ENCODE peak calls at places on chromosomes 7 and 10, in eight cellular contexts. E is pancreas; W is A549; T is SJSA1; Q is AG04450; N is CD8-positive, alpha-beta memory T cell; V is PC-3; G is naive thymus-derived CD4-positive, alpha-beta T cell. Z is an unnamed sample.

GRCh38 chr10:122310311-122311050 is 39.4 kb downstream of the BTBD16 start:
- DNase-seq in E (peak; percentile 84), W (peak; percentile 82), T (no peak), Q (no peak), N (no peak), V (peak; percentile 33), G (no peak), Z (no peak)

GRCh38 chr7:123455965-123456364 is 78.4 kb downstream of the IQUB start:
- DNase-seq in E (no peak), W (no peak), T (no peak), Q (no peak), N (no peak), V (no peak), G (no peak), Z (no peak)

GRCh38 chr7:104855826-104856225 is 158.2 kb upstream of the KMT2E start:
- DNase-seq in E (no peak), W (no peak), T (no peak), Q (no peak), N (no peak), V (no peak), G (no peak), Z (no peak)

GRCh38 chr7:157347217-157347904 is 10.6 kb downstream of the DNAJB6 start:
- DNase-seq in E (no peak), W (no peak), T (no peak), Q (peak; percentile 33), N (no peak), V (peak; percentile 74), G (no peak), Z (peak; percentile 29)

GRCh38 chr10:77974396-77975074 is 48.0 kb upstream of the DLG5 start:
- DNase-seq in E (no peak), W (peak; percentile 32), T (no peak), Q (peak; percentile 11), N (no peak), V (peak; percentile 89), G (no peak), Z (no peak)

GRCh38 chr7:24192701-24193100 is 91.3 kb upstream of the NPY start:
- DNase-seq in E (no peak), W (no peak), T (no peak), Q (no peak), N (no peak), V (no peak), G (no peak), Z (no peak)

GRCh38 chr10:102420443-102420809 is 210 bp upstream of the FBXL15 start:
- DNase-seq in E (no peak), W (peak; percentile 83), T (no peak), Q (no peak), N (no peak), V (peak; percentile 66), G (no peak), Z (no peak)

GRCh38 chr10:4532976-4533375 is 293.0 kb upstream of the AKR1E2 start:
- DNase-seq in E (no peak), W (no peak), T (no peak), Q (no peak), N (no peak), V (no peak), G (no peak), Z (no peak)

GRCh38 chr10:59654007-59654406 is 55.6 kb downstream of the SLC16A9 start:
- DNase-seq in E (no peak), W (no peak), T (no peak), Q (no peak), N (no peak), V (no peak), G (no peak), Z (no peak)

GRCh38 chr10:3091346-3091787 is 24.0 kb downstream of the PFKP start:
- DNase-seq in E (no peak), W (no peak), T (no peak), Q (peak; percentile 55), N (no peak), V (peak; percentile 82), G (no peak), Z (no peak)

DNA sequence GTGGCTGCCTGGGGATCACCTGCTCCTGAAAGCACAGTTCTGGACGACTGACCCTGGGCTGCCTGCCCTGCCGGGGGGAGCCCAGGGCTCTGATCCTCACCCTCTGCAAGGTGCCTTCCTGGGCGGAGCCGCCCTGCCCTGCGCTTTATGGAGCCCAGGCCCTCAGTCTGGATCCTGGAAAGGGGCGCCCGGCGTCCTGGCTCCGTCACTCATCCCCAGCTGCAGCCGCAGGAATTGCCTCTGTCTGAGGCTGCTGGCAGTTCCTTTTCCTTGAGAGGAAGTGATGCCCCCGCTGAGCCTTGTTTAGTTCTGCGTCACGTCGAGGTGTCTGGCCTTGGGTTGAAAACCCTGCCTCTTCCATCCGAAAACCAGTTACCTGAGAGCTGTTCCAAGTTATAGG is 5.2 kb downstream of the MAFK start:
- DNase-seq in E (peak; percentile 25), W (no peak), T (no peak), Q (no peak), N (no peak), V (no peak), G (no peak), Z (no peak)
- H3K27ac ChIP-seq in E (peak overlapping the region; percentile 90), W (peak overlapping the region; percentile 98), T (no peak overlapping the region), Q (no peak overlapping the region), N (no peak overlapping the region), V (no peak overlapping the region), G (no peak overlapping the region), Z (peak overlapping the region; percentile 99)

GRCh38 chr7:5693529-5693928 is 87.9 kb downstream of the RNF216 start:
- DNase-seq in E (no peak), W (no peak), T (no peak), Q (no peak), N (peak; percentile 36), V (peak; percentile 23), G (no peak), Z (no peak)

GRCh38 chr7:5694221-5694754 is 87.2 kb downstream of the RNF216 start:
- DNase-seq in E (no peak), W (no peak), T (no peak), Q (peak; percentile 92), N (peak; percentile 32), V (peak; percentile 23), G (no peak), Z (no peak)

GRCh38 chr7:5695709-5696345 is 85.6 kb downstream of the RNF216 start:
- DNase-seq in E (peak; percentile 30), W (no peak), T (peak; percentile 55), Q (peak; percentile 70), N (no peak), V (no peak), G (no peak), Z (no peak)

GRCh38 chr7:5696346-5697100 is 84.9 kb downstream of the RNF216 start:
- DNase-seq in E (no peak), W (no peak), T (no peak), Q (no peak), N (no peak), V (no peak), G (no peak), Z (no peak)

DNA sequence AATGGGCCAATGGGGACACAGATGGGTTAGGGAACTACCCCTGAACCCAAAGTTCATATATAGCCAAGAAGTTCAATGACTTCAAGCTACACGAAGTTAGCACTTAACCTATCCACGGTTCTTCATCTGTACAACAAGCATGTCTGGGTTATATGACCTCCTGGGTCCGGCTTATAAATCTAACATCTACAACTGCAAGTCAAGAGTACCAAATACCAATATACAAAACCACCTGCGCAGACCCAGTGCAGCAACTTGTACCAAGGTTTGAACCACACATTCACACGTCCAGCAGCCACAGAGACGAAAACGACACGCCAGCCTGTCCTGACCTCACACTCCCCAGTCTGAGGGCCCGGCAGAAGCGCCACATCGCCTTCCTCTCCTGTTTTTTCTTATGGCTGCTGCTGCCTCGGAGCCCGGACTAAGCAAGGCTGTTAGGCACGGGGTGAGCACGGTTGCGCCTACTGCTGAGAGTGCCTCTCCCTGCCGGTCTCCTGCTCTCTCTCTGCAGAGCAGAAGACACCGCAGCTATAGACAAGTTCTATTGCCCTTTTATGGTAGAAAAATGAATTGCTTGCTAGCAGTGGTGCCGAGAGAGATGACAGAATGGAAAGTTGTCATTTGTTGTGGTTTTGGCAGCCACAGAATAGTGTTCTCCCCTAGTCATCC is 86.3 kb downstream of the RNF216 start:
- DNase-seq in E (no peak), W (no peak), T (peak; percentile 86), Q (peak; percentile 80), N (peak; percentile 81), V (no peak), G (peak; percentile 75), Z (no peak)
- H3K27ac ChIP-seq in E (peak overlapping the region; percentile 72), W (peak overlapping the region; percentile 86), T (peak overlapping the region; percentile 98), Q (peak overlapping the region; percentile 99), N (no peak overlapping the region), V (no peak overlapping the region), G (peak overlapping the region; percentile 86), Z (peak overlapping the region; percentile 92)

GRCh38 chr7:20562461-20562860 is 53.0 kb upstream of the ABCB5 start:
- DNase-seq in E (no peak), W (no peak), T (no peak), Q (no peak), N (no peak), V (peak; percentile 67), G (no peak), Z (no peak)
- H3K27ac ChIP-seq in E (no peak overlapping the region), W (no peak overlapping the region), T (no peak overlapping the region), Q (no peak overlapping the region), N (no peak overlapping the region), V (peak overlapping the region; percentile 98), G (no peak overlapping the region), Z (no peak overlapping the region)

GRCh38 chr10:82505009-82505408 is 630.0 kb downstream of the NRG3 start:
- DNase-seq in E (no peak), W (no peak), T (no peak), Q (no peak), N (no peak), V (no peak), G (no peak), Z (no peak)
- H3K27ac ChIP-seq in E (no peak overlapping the region), W (no peak overlapping the region), T (no peak overlapping the region), Q (no peak overlapping the region), N (no peak overlapping the region), V (no peak overlapping the region), G (no peak overlapping the region), Z (no peak overlapping the region)

GRCh38 chr10:80471715-80472233 is 17.7 kb downstream of the TSPAN14 start:
- DNase-seq in E (no peak), W (no peak), T (no peak), Q (no peak), N (no peak), V (no peak), G (no peak), Z (no peak)
- H3K27ac ChIP-seq in E (no peak overlapping the region), W (peak overlapping the region; percentile 86), T (peak overlapping the region; percentile 16), Q (peak overlapping the region; percentile 82), N (peak overlapping the region; percentile 26), V (no peak overlapping the region), G (peak overlapping the region; percentile 84), Z (peak overlapping the region; percentile 100)

GRCh38 chr7:55253188-55253587 is 111.9 kb upstream of the LANCL2 start:
- DNase-seq in E (no peak), W (no peak), T (no peak), Q (no peak), N (no peak), V (no peak), G (no peak), Z (no peak)

GRCh38 chr7:55255501-55256445 is 109.4 kb upstream of the LANCL2 start:
- DNase-seq in E (peak; percentile 77), W (peak; percentile 71), T (peak; percentile 77), Q (peak; percentile 32), N (peak; percentile 49), V (peak; percentile 85), G (peak; percentile 41), Z (peak; percentile 81)

GRCh38 chr7:55254596-55255500 is 110.3 kb upstream of the LANCL2 start:
- DNase-seq in E (peak; percentile 75), W (peak; percentile 89), T (peak; percentile 87), Q (no peak), N (peak; percentile 36), V (peak; percentile 82), G (peak; percentile 4), Z (peak; percentile 87)

GRCh38 chr7:55252386-55252785 is 112.8 kb upstream of the LANCL2 start:
- DNase-seq in E (no peak), W (no peak), T (no peak), Q (no peak), N (no peak), V (no peak), G (no peak), Z (no peak)

GRCh38 chr7:55254242-55254595 is 110.9 kb upstream of the LANCL2 start:
- DNase-seq in E (no peak), W (no peak), T (peak; percentile 37), Q (no peak), N (no peak), V (no peak), G (no peak), Z (no peak)
- H3K27ac ChIP-seq in E (no peak overlapping the region), W (peak overlapping the region; percentile 95), T (no peak overlapping the region), Q (peak overlapping the region; percentile 21), N (no peak overlapping the region), V (no peak overlapping the region), G (no peak overlapping the region), Z (no peak overlapping the region)